ENCODE peak calls at places on chromosomes 13 and 19, in five cellular contexts. One of them, this sample, is unnamed.

GRCh38 chr13:98466634-98467236 is 110.2 kb downstream of the STK24 start:
- DNase-seq in MG63: peak
- DNase-seq in endothelial cell: peak
- DNase-seq in progenitor cell of endocrine pancreas: peak
- DNase-seq in activated T-helper 9 cell treated with anti-CD3 and anti-CD28 coated beads, Interleukin-2, amount 50 U/mL, for 16 hours: no peak
- DNase-seq in this sample: peak

GRCh38 chr19:35792312-35792711 is 16.9 kb downstream of the ARHGAP33 start:
- DNase-seq in endothelial cell: no peak
- DNase-seq in progenitor cell of endocrine pancreas: no peak
- DNase-seq in activated T-helper 9 cell treated with anti-CD3 and anti-CD28 coated beads, Interleukin-2, amount 50 U/mL, for 16 hours: no peak
- DNase-seq in MG63: no peak
- DNase-seq in this sample: no peak

GRCh38 chr13:22569830-22570229 is 610.9 kb upstream of the SGCG start:
- DNase-seq in endothelial cell: no peak
- DNase-seq in MG63: no peak
- DNase-seq in progenitor cell of endocrine pancreas: no peak
- DNase-seq in activated T-helper 9 cell treated with anti-CD3 and anti-CD28 coated beads, Interleukin-2, amount 50 U/mL, for 16 hours: no peak
- DNase-seq in this sample: no peak

GRCh38 chr19:2963122-2963521 is 14.2 kb upstream of the TLE6 start:
- DNase-seq in activated T-helper 9 cell treated with anti-CD3 and anti-CD28 coated beads, Interleukin-2, amount 50 U/mL, for 16 hours: no peak
- DNase-seq in endothelial cell: no peak
- DNase-seq in progenitor cell of endocrine pancreas: no peak
- DNase-seq in MG63: no peak
- DNase-seq in this sample: no peak

GRCh38 chr13:95924389-95924994 is 128.7 kb downstream of the UGGT2 start:
- DNase-seq in activated T-helper 9 cell treated with anti-CD3 and anti-CD28 coated beads, Interleukin-2, amount 50 U/mL, for 16 hours: no peak
- DNase-seq in endothelial cell: no peak
- DNase-seq in progenitor cell of endocrine pancreas: no peak
- DNase-seq in MG63: peak
- DNase-seq in this sample: peak

GRCh38 chr19:44808463-44809371 is at the start of gene BCAM:
- DNase-seq in endothelial cell: peak
- DNase-seq in MG63: peak
- DNase-seq in progenitor cell of endocrine pancreas: peak
- DNase-seq in activated T-helper 9 cell treated with anti-CD3 and anti-CD28 coated beads, Interleukin-2, amount 50 U/mL, for 16 hours: no peak
- DNase-seq in this sample: peak

GRCh38 chr19:33312065-33312464 is 9.7 kb upstream of the CEBPA start:
- DNase-seq in progenitor cell of endocrine pancreas: no peak
- DNase-seq in endothelial cell: no peak
- DNase-seq in activated T-helper 9 cell treated with anti-CD3 and anti-CD28 coated beads, Interleukin-2, amount 50 U/mL, for 16 hours: no peak
- DNase-seq in MG63: no peak
- DNase-seq in this sample: no peak

GRCh38 chr19:3852614-3853254 is 16.1 kb downstream of the ZFR2 start:
- DNase-seq in endothelial cell: no peak
- DNase-seq in MG63: peak
- DNase-seq in progenitor cell of endocrine pancreas: no peak
- DNase-seq in activated T-helper 9 cell treated with anti-CD3 and anti-CD28 coated beads, Interleukin-2, amount 50 U/mL, for 16 hours: no peak
- DNase-seq in this sample: peak

This sample was measured in Daoy.